ENCODE peak calls at places on chromosomes 3 and 15, in four cellular contexts. W is K562, K is HepG2, A is H1. G is an unnamed sample.

GRCh38 chr3:32395451-32395970 is 3.9 kb downstream of the CMTM7 start:
- DNase-seq in W (no peak), A (no peak), K (no peak), G (no peak)

GRCh38 chr3:183058351-183058750 is 40.9 kb downstream of the MCCC1 start:
- DNase-seq in K (no peak), A (no peak), W (no peak), G (no peak)

GRCh38 chr3:127911421-127911931 is 3.6 kb upstream of the KBTBD12 start:
- DNase-seq in K (no peak), W (no peak), A (no peak), G (no peak)

GRCh38 chr3:107846282-107846852 is 244.5 kb downstream of the CD47 start:
- DNase-seq in K (peak; percentile 47), A (peak; percentile 57), W (peak; percentile 48), G (peak; percentile 62)

GRCh38 chr3:126126292-126126691 is 42.4 kb upstream of the SLC41A3 start:
- DNase-seq in K (no peak), A (no peak), W (no peak), G (no peak)

GRCh38 chr15:39502048-39502447 is 78.8 kb upstream of the THBS1 start:
- DNase-seq in K (no peak), A (no peak), W (no peak), G (no peak)

GRCh38 chr15:99442268-99442897 is 123.4 kb upstream of the MEF2A start:
- DNase-seq in W (no peak), K (no peak), A (no peak), G (peak; percentile 52)

GRCh38 chr3:171600030-171600429 is 139.8 kb upstream of the TNIK start:
- DNase-seq in W (no peak), A (no peak), K (no peak), G (no peak)

GRCh38 chr15:51227967-51228783 is 110.2 kb downstream of the CYP19A1 start:
- DNase-seq in A (peak; percentile 7), W (peak; percentile 86), K (peak; percentile 24), G (peak; percentile 69)

GRCh38 chr3:32432711-32433530 is 41.3 kb downstream of the CMTM7 start:
- DNase-seq in A (no peak), K (no peak), W (no peak), G (no peak)

GRCh38 chr3:151383956-151384355 is 597 bp downstream of the P2RY12 start:
- DNase-seq in A (no peak), W (no peak), K (no peak), G (no peak)

GRCh38 chr15:57432141-57432701 is 55.9 kb downstream of the CGNL1 start:
- DNase-seq in K (no peak), W (no peak), A (peak; percentile 27), G (no peak)

GRCh38 chr15:100020614-100021013 is 287.4 kb upstream of the LYSMD4 start:
- DNase-seq in K (no peak), W (peak; percentile 20), A (no peak), G (no peak)

GRCh38 chr3:189294649-189295048 is 122.9 kb downstream of the TPRG1 start:
- DNase-seq in A (no peak), W (no peak), K (no peak), G (no peak)

GRCh38 chr3:111751961-111752360 is 107.1 kb upstream of the PHLDB2 start:
- DNase-seq in K (no peak), A (no peak), W (no peak), G (no peak)

GRCh38 chr3:151843275-151843674 is 29.4 kb downstream of the AADAC start:
- DNase-seq in K (no peak), A (no peak), W (no peak), G (peak; percentile 63)

GRCh38 chr3:139561959-139562676 is 22.6 kb upstream of the RBP1 start:
- DNase-seq in W (peak; percentile 35), K (peak; percentile 47), A (no peak), G (peak; percentile 29)
- TF ChIP-seq RAD21 in W (peak; percentile 62), K (peak; percentile 70), A (peak; percentile 98), G (peak; percentile 65)

GRCh38 chr3:98323425-98323824 is 30.2 kb upstream of the OR5K4 start:
- DNase-seq in W (no peak), K (no peak), A (no peak), G (no peak)
- TF ChIP-seq RNF2 in W (no peak), K (no peak), A (no peak), G (no peak)

DNA sequence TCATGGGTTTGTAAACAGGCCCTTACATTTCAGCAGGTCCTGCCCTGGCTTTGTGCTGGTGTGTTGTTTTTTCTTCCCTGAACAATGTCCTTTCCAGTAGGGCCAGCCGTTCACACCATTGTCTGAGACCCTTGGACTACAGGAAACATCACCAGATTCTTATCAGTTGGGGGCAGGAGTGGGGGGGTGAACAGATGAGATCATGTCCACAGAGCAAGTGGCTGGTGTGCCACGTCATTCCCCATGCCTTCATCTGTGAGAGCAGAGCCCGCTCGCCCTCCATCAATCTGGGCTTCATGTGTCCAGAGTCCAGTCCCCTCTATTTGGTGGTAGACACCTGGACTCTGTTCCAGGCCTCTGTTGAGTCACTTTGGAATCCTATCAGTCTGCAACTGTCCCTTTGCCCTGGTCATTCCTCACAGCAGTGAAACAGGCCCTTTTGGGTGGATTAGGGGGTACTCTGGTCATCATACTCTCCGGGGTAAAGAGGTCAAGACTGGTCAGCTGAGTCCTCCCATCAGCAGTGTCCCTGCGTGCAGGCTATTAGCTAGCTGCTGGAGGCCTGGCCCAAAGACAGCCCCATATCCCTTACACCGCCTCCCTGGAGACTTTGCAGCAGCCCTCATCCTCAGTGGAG is 15.0 kb downstream of the SEMA3G start:
- DNase-seq in K (peak; percentile 95), A (no peak), W (no peak), G (no peak)
- TF ChIP-seq CEBPB in K (no peak), A (no peak), W (no peak), G (no peak)

GRCh38 chr15:36658321-36658720 is 78.9 kb downstream of the CDIN1 start:
- DNase-seq in A (no peak), K (no peak), W (no peak), G (no peak)
- TF ChIP-seq RAD21 in A (no peak), K (no peak), W (no peak), G (no peak)

GRCh38 chr15:69056365-69056764 is 41.9 kb downstream of the NOX5 start:
- DNase-seq in A (no peak), K (no peak), W (no peak), G (no peak)
- TF ChIP-seq RNF2 in A (no peak), K (no peak), W (no peak), G (no peak)

DNA sequence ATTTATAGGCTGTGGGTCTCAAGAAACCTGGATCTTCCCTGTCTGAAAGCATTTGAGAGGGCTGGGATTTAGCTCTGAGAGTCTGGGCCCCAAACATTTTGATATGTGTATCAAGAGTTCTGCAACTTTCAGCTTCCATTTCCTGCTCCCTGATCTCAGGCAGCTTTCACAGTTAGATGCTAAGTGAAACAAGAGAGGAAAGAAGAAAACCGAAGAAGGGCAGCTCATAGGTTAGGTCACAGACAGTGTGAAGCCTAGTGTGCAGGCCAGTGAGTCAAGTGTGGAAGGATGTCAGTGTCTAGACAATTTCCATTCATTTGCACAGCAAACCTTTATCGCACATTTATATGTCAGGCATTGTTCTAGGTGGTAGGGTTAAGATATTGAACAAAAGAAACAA is 173.6 kb upstream of the PROK2 start:
- DNase-seq in W (no peak), A (no peak), K (no peak), G (no peak)
- TF ChIP-seq CEBPB in W (no peak), A (no peak), K (no peak), G (no peak)

G was measured in A549.